ENCODE peak calls at places on chromosomes 2 and 18, in eight cellular contexts. One of them, this sample, is unnamed.

GRCh38 chr18:45920367-45920766 is 46.8 kb downstream of the EPG5 start:
- DNase-seq in SK-N-SH: peak; percentile 68
- DNase-seq in transverse colon: peak; percentile 60
- DNase-seq in H1: no peak
- DNase-seq in tibial nerve: peak; percentile 61
- DNase-seq in HepG2: no peak
- DNase-seq in upper lobe of left lung: peak; percentile 70
- DNase-seq in stomach: peak; percentile 84
- DNase-seq in this sample: peak; percentile 52

GRCh38 chr2:207258191-207258991 is 92.6 kb upstream of the KLF7 start:
- DNase-seq in H1: peak; percentile 33
- DNase-seq in tibial nerve: peak; percentile 17
- DNase-seq in transverse colon: peak; percentile 78
- DNase-seq in stomach: peak; percentile 61
- DNase-seq in SK-N-SH: no peak
- DNase-seq in HepG2: no peak
- DNase-seq in upper lobe of left lung: peak; percentile 69
- DNase-seq in this sample: peak; percentile 63

GRCh38 chr2:1203772-1204171 is 209.5 kb upstream of the TPO start:
- DNase-seq in SK-N-SH: no peak
- DNase-seq in transverse colon: no peak
- DNase-seq in upper lobe of left lung: no peak
- DNase-seq in HepG2: no peak
- DNase-seq in tibial nerve: no peak
- DNase-seq in H1: no peak
- DNase-seq in stomach: no peak
- DNase-seq in this sample: no peak

GRCh38 chr2:55616509-55617159 is 788 bp downstream of the PPP4R3B start:
- DNase-seq in transverse colon: peak; percentile 37
- DNase-seq in H1: no peak
- DNase-seq in HepG2: peak; percentile 65
- DNase-seq in upper lobe of left lung: peak; percentile 36
- DNase-seq in stomach: no peak
- DNase-seq in SK-N-SH: peak; percentile 44
- DNase-seq in tibial nerve: peak; percentile 16
- DNase-seq in this sample: no peak

GRCh38 chr2:15357186-15357585 is 203.9 kb downstream of the NBAS start:
- DNase-seq in stomach: no peak
- DNase-seq in tibial nerve: no peak
- DNase-seq in HepG2: no peak
- DNase-seq in transverse colon: no peak
- DNase-seq in upper lobe of left lung: no peak
- DNase-seq in H1: no peak
- DNase-seq in SK-N-SH: no peak
- DNase-seq in this sample: no peak

GRCh38 chr2:220966636-220967035 is 605.5 kb downstream of the EPHA4 start:
- DNase-seq in tibial nerve: no peak
- DNase-seq in transverse colon: no peak
- DNase-seq in H1: no peak
- DNase-seq in HepG2: no peak
- DNase-seq in upper lobe of left lung: no peak
- DNase-seq in stomach: no peak
- DNase-seq in SK-N-SH: no peak
- DNase-seq in this sample: no peak

GRCh38 chr2:96869824-96870630 is at the start of gene SEMA4C:
- DNase-seq in transverse colon: peak; percentile 64
- DNase-seq in H1: no peak
- DNase-seq in HepG2: no peak
- DNase-seq in stomach: peak; percentile 61
- DNase-seq in tibial nerve: peak; percentile 46
- DNase-seq in SK-N-SH: peak; percentile 86
- DNase-seq in upper lobe of left lung: peak; percentile 54
- DNase-seq in this sample: peak; percentile 73

GRCh38 chr2:174535757-174536703 is 49.2 kb upstream of the GPR155 start:
- DNase-seq in stomach: no peak
- DNase-seq in H1: no peak
- DNase-seq in HepG2: no peak
- DNase-seq in upper lobe of left lung: no peak
- DNase-seq in transverse colon: peak; percentile 13
- DNase-seq in SK-N-SH: peak; percentile 78
- DNase-seq in tibial nerve: no peak
- DNase-seq in this sample: no peak

GRCh38 chr2:157810037-157810436 is 66.1 kb downstream of the ACVR1 start:
- DNase-seq in stomach: no peak
- DNase-seq in upper lobe of left lung: no peak
- DNase-seq in transverse colon: no peak
- DNase-seq in tibial nerve: no peak
- DNase-seq in H1: no peak
- DNase-seq in HepG2: no peak
- DNase-seq in SK-N-SH: no peak
- DNase-seq in this sample: no peak

GRCh38 chr2:60556998-60557955 is 3.8 kb upstream of the BCL11A start:
- DNase-seq in H1: no peak
- DNase-seq in upper lobe of left lung: no peak
- DNase-seq in stomach: no peak
- DNase-seq in tibial nerve: no peak
- DNase-seq in SK-N-SH: no peak
- DNase-seq in transverse colon: no peak
- DNase-seq in HepG2: no peak
- DNase-seq in this sample: no peak

GRCh38 chr2:191366199-191366598 is 121.0 kb downstream of the MYO1B start:
- DNase-seq in upper lobe of left lung: no peak
- DNase-seq in transverse colon: no peak
- DNase-seq in tibial nerve: no peak
- DNase-seq in SK-N-SH: no peak
- DNase-seq in H1: no peak
- DNase-seq in stomach: no peak
- DNase-seq in HepG2: no peak
- DNase-seq in this sample: no peak

GRCh38 chr2:108266218-108266617 is 22.5 kb upstream of the SULT1C2 start:
- DNase-seq in tibial nerve: no peak
- DNase-seq in upper lobe of left lung: no peak
- DNase-seq in stomach: no peak
- DNase-seq in H1: no peak
- DNase-seq in HepG2: peak; percentile 70
- DNase-seq in transverse colon: no peak
- DNase-seq in SK-N-SH: no peak
- DNase-seq in this sample: no peak

GRCh38 chr2:68185541-68186164 is 28.0 kb downstream of the PNO1 start:
- DNase-seq in HepG2: peak; percentile 52
- DNase-seq in tibial nerve: no peak
- DNase-seq in SK-N-SH: peak; percentile 44
- DNase-seq in stomach: no peak
- DNase-seq in upper lobe of left lung: peak; percentile 37
- DNase-seq in transverse colon: peak; percentile 46
- DNase-seq in H1: peak; percentile 47
- DNase-seq in this sample: no peak

GRCh38 chr18:21998531-21998930 is 170.9 kb upstream of the GATA6 start:
- DNase-seq in transverse colon: no peak
- DNase-seq in HepG2: no peak
- DNase-seq in tibial nerve: no peak
- DNase-seq in upper lobe of left lung: no peak
- DNase-seq in SK-N-SH: no peak
- DNase-seq in stomach: peak; percentile 55
- DNase-seq in H1: no peak
- DNase-seq in this sample: no peak

GRCh38 chr2:146246017-146246733 is 1598.7 kb upstream of the ACVR2A start:
- DNase-seq in H1: no peak
- DNase-seq in upper lobe of left lung: no peak
- DNase-seq in stomach: no peak
- DNase-seq in SK-N-SH: no peak
- DNase-seq in HepG2: no peak
- DNase-seq in tibial nerve: no peak
- DNase-seq in transverse colon: no peak
- DNase-seq in this sample: no peak

GRCh38 chr2:11583840-11584529 is 50.1 kb downstream of the GREB1 start:
- DNase-seq in transverse colon: peak; percentile 66
- DNase-seq in stomach: peak; percentile 71
- DNase-seq in HepG2: peak; percentile 85
- DNase-seq in H1: no peak
- DNase-seq in upper lobe of left lung: peak; percentile 61
- DNase-seq in tibial nerve: peak; percentile 90
- DNase-seq in SK-N-SH: peak; percentile 95
- DNase-seq in this sample: peak; percentile 92

GRCh38 chr2:216350214-216350789 is 22.0 kb downstream of the MARCHF4 start:
- DNase-seq in stomach: no peak
- DNase-seq in tibial nerve: no peak
- DNase-seq in upper lobe of left lung: no peak
- DNase-seq in transverse colon: no peak
- DNase-seq in SK-N-SH: no peak
- DNase-seq in H1: no peak
- DNase-seq in HepG2: no peak
- DNase-seq in this sample: no peak

GRCh38 chr2:169462896-169463695 is 16.2 kb upstream of the BBS5 start:
- DNase-seq in H1: no peak
- DNase-seq in tibial nerve: no peak
- DNase-seq in upper lobe of left lung: no peak
- DNase-seq in stomach: no peak
- DNase-seq in HepG2: no peak
- DNase-seq in SK-N-SH: no peak
- DNase-seq in transverse colon: no peak
- DNase-seq in this sample: no peak

GRCh38 chr2:36461039-36461681 is 105.6 kb downstream of the CRIM1 start:
- DNase-seq in SK-N-SH: no peak
- DNase-seq in stomach: no peak
- DNase-seq in tibial nerve: no peak
- DNase-seq in H1: no peak
- DNase-seq in HepG2: peak; percentile 46
- DNase-seq in transverse colon: no peak
- DNase-seq in upper lobe of left lung: no peak
- DNase-seq in this sample: no peak

GRCh38 chr2:157364257-157364974 is 38.8 kb upstream of the ERMN start:
- DNase-seq in tibial nerve: no peak
- DNase-seq in SK-N-SH: no peak
- DNase-seq in stomach: no peak
- DNase-seq in upper lobe of left lung: no peak
- DNase-seq in H1: no peak
- DNase-seq in HepG2: no peak
- DNase-seq in transverse colon: no peak
- DNase-seq in this sample: no peak

GRCh38 chr2:233141888-233142287 is 81.7 kb downstream of the INPP5D start:
- DNase-seq in H1: no peak
- DNase-seq in tibial nerve: no peak
- DNase-seq in transverse colon: no peak
- DNase-seq in SK-N-SH: no peak
- DNase-seq in HepG2: no peak
- DNase-seq in stomach: no peak
- DNase-seq in upper lobe of left lung: no peak
- DNase-seq in this sample: no peak

GRCh38 chr18:23503967-23504352 is 649 bp downstream of the RMC1 start:
- DNase-seq in tibial nerve: no peak
- DNase-seq in upper lobe of left lung: no peak
- DNase-seq in HepG2: no peak
- DNase-seq in stomach: no peak
- DNase-seq in H1: no peak
- DNase-seq in transverse colon: no peak
- DNase-seq in SK-N-SH: no peak
- DNase-seq in this sample: no peak

GRCh38 chr2:80001704-80002103 is 302.8 kb downstream of the LRRTM1 start:
- DNase-seq in H1: no peak
- DNase-seq in tibial nerve: no peak
- DNase-seq in HepG2: no peak
- DNase-seq in transverse colon: no peak
- DNase-seq in upper lobe of left lung: no peak
- DNase-seq in SK-N-SH: no peak
- DNase-seq in stomach: no peak
- DNase-seq in this sample: no peak

GRCh38 chr18:22485808-22486244 is 68.1 kb upstream of the CTAGE1 start:
- DNase-seq in transverse colon: no peak
- DNase-seq in HepG2: no peak
- DNase-seq in upper lobe of left lung: no peak
- DNase-seq in SK-N-SH: no peak
- DNase-seq in stomach: no peak
- DNase-seq in H1: no peak
- DNase-seq in tibial nerve: no peak
- DNase-seq in this sample: no peak

GRCh38 chr18:48902023-48902855 is 48.5 kb downstream of the SMAD7 start:
- DNase-seq in stomach: peak; percentile 89
- DNase-seq in transverse colon: peak; percentile 75
- DNase-seq in upper lobe of left lung: peak; percentile 87
- DNase-seq in HepG2: peak; percentile 86
- DNase-seq in SK-N-SH: peak; percentile 75
- DNase-seq in H1: no peak
- DNase-seq in tibial nerve: peak; percentile 66
- DNase-seq in this sample: peak; percentile 97

DNA sequence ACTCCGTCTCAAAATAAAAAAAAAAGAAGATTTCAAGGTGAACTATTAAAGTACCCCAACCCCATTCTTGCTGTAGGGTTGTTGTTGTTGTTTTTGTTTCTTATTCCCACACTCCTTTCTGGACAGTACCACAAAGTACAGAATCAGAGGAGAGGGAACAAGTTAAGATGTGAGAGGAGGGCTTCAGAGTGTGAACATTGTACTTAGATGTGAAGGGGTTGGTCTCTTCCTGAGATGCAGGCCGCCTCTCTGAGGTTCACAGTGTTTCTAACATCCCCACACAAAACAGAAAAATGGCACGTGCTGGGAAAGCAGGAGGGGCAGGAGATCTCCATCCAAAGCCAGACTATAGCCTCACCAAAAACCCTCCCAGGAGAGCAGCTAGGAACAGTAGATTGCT is 22.7 kb downstream of the ADD2 start:
- DNase-seq in SK-N-SH: no peak
- DNase-seq in transverse colon: no peak
- DNase-seq in H1: no peak
- DNase-seq in HepG2: no peak
- DNase-seq in stomach: no peak
- DNase-seq in upper lobe of left lung: no peak
- DNase-seq in tibial nerve: no peak
- DNase-seq in this sample: no peak
- H3K27me3 ChIP-seq in SK-N-SH: no peaks in the 10 kb centered on the region
- H3K27me3 ChIP-seq in transverse colon: peaks cover 11% of the 10 kb centered on the region
- H3K27me3 ChIP-seq in H1: no peaks in the 10 kb centered on the region
- H3K27me3 ChIP-seq in HepG2: peaks cover 4% of the 10 kb centered on the region
- H3K27me3 ChIP-seq in stomach: peaks cover 20% of the 10 kb centered on the region
- H3K27me3 ChIP-seq in upper lobe of left lung: no peaks in the 10 kb centered on the region
- H3K27me3 ChIP-seq in tibial nerve: no peaks in the 10 kb centered on the region
- H3K27me3 ChIP-seq in this sample: no peaks in the 10 kb centered on the region

GRCh38 chr2:235779444-235779896 is 285.6 kb downstream of the AGAP1 start:
- DNase-seq in SK-N-SH: peak; percentile 78
- DNase-seq in H1: peak; percentile 71
- DNase-seq in transverse colon: peak; percentile 72
- DNase-seq in HepG2: peak; percentile 68
- DNase-seq in tibial nerve: peak; percentile 75
- DNase-seq in stomach: peak; percentile 80
- DNase-seq in upper lobe of left lung: peak; percentile 64
- DNase-seq in this sample: peak; percentile 53
- TF ChIP-seq EP300 in SK-N-SH: no peak
- TF ChIP-seq EP300 in H1: no peak
- TF ChIP-seq EP300 in transverse colon: no peak
- TF ChIP-seq EP300 in HepG2: no peak
- TF ChIP-seq EP300 in tibial nerve: no peak
- TF ChIP-seq EP300 in stomach: no peak
- TF ChIP-seq EP300 in upper lobe of left lung: no peak
- TF ChIP-seq EP300 in this sample: no peak

GRCh38 chr2:176093889-176094232 is 1.3 kb downstream of the HOXD13 start:
- DNase-seq in stomach: no peak
- DNase-seq in HepG2: no peak
- DNase-seq in upper lobe of left lung: no peak
- DNase-seq in transverse colon: no peak
- DNase-seq in H1: no peak
- DNase-seq in SK-N-SH: no peak
- DNase-seq in tibial nerve: no peak
- DNase-seq in this sample: no peak
- H3K27me3 ChIP-seq in stomach: peaks cover 100% of the 10 kb centered on the region
- H3K27me3 ChIP-seq in HepG2: peaks cover 92% of the 10 kb centered on the region
- H3K27me3 ChIP-seq in upper lobe of left lung: no peaks in the 10 kb centered on the region
- H3K27me3 ChIP-seq in transverse colon: peaks cover 100% of the 10 kb centered on the region
- H3K27me3 ChIP-seq in H1: peaks cover 79% of the 10 kb centered on the region
- H3K27me3 ChIP-seq in SK-N-SH: peaks cover 94% of the 10 kb centered on the region
- H3K27me3 ChIP-seq in tibial nerve: peaks cover 98% of the 10 kb centered on the region
- H3K27me3 ChIP-seq in this sample: peaks cover 18% of the 10 kb centered on the region

GRCh38 chr2:150136901-150137300 is 350.6 kb downstream of the RND3 start:
- DNase-seq in transverse colon: no peak
- DNase-seq in tibial nerve: no peak
- DNase-seq in upper lobe of left lung: no peak
- DNase-seq in stomach: no peak
- DNase-seq in HepG2: no peak
- DNase-seq in SK-N-SH: no peak
- DNase-seq in H1: no peak
- DNase-seq in this sample: no peak
- TF ChIP-seq EP300 in transverse colon: no peak
- TF ChIP-seq EP300 in tibial nerve: no peak
- TF ChIP-seq EP300 in upper lobe of left lung: no peak
- TF ChIP-seq EP300 in stomach: no peak
- TF ChIP-seq EP300 in HepG2: no peak
- TF ChIP-seq EP300 in SK-N-SH: no peak
- TF ChIP-seq EP300 in H1: no peak
- TF ChIP-seq EP300 in this sample: no peak